ENCODE peak calls at places on chromosomes 2 and 18, in eight cellular contexts. H is progenitor cell of endocrine pancreas; J is head of caudate nucleus; G is GM23338; Z is KBM-7; O is GM03348; V is EL; C is activated T-helper 9 cell treated with anti-CD3 and anti-CD28 coated beads, Interleukin-2, amount 50 U/mL, for 16 hours. P is an unnamed sample.

GRCh38 chr2:239040152-239040761 is 192.4 kb downstream of the TWIST2 start:
- DNase-seq in H (no peak), J (peak; percentile 38), G (no peak), Z (no peak), O (no peak), V (no peak), C (no peak), P (no peak)

GRCh38 chr2:201233192-201234166 is 26.9 kb upstream of the CASP8 start:
- DNase-seq in H (no peak), J (no peak), G (peak; percentile 77), Z (peak; percentile 98), O (no peak), V (peak; percentile 27), C (peak; percentile 73), P (peak; percentile 96)

GRCh38 chr2:69693059-69693458 is 48.9 kb upstream of the ANXA4 start:
- DNase-seq in H (no peak), J (no peak), G (no peak), Z (no peak), O (no peak), V (no peak), C (no peak), P (no peak)

GRCh38 chr2:69034845-69035244 is 21.9 kb downstream of the ANTXR1 start:
- DNase-seq in H (no peak), J (no peak), G (no peak), Z (no peak), O (no peak), V (no peak), C (no peak), P (no peak)

GRCh38 chr2:138711812-138712211 is 68.4 kb downstream of the NXPH2 start:
- DNase-seq in H (no peak), J (no peak), G (no peak), Z (no peak), O (no peak), V (no peak), C (no peak), P (no peak)

GRCh38 chr18:27769152-27769551 is 407.8 kb downstream of the CDH2 start:
- DNase-seq in H (no peak), J (no peak), G (no peak), Z (no peak), O (no peak), V (no peak), C (no peak), P (no peak)

GRCh38 chr2:20526146-20526545 is 79.3 kb downstream of the RHOB start:
- DNase-seq in H (no peak), J (no peak), G (no peak), Z (no peak), O (no peak), V (no peak), C (no peak), P (no peak)

GRCh38 chr2:97931118-97931850 is 64.5 kb downstream of the TMEM131 start:
- DNase-seq in H (no peak), J (no peak), G (no peak), Z (peak; percentile 23), O (no peak), V (no peak), C (no peak), P (peak; percentile 71)

GRCh38 chr2:240624011-240624949 is 1.0 kb upstream of the GPR35 start:
- DNase-seq in H (no peak), J (no peak), G (no peak), Z (no peak), O (no peak), V (no peak), C (no peak), P (no peak)

GRCh38 chr2:173159794-173160463 is 84.3 kb downstream of the MAP3K20 start:
- DNase-seq in H (no peak), J (no peak), G (peak; percentile 35), Z (no peak), O (peak; percentile 91), V (peak; percentile 95), C (no peak), P (no peak)

GRCh38 chr2:45922577-45922988 is 271.1 kb downstream of the PRKCE start:
- DNase-seq in H (no peak), J (peak; percentile 58), G (no peak), Z (no peak), O (no peak), V (no peak), C (no peak), P (no peak)

GRCh38 chr2:23562143-23562542 is 177.2 kb downstream of the KLHL29 start:
- DNase-seq in H (no peak), J (no peak), G (no peak), Z (no peak), O (no peak), V (no peak), C (no peak), P (no peak)

GRCh38 chr2:10576456-10576855 is 113.3 kb downstream of the NOL10 start:
- DNase-seq in H (no peak), J (no peak), G (no peak), Z (no peak), O (no peak), V (no peak), C (no peak), P (no peak)

GRCh38 chr2:40210344-40210967 is 241.4 kb downstream of the SLC8A1 start:
- DNase-seq in H (no peak), J (no peak), G (no peak), Z (no peak), O (no peak), V (no peak), C (no peak), P (no peak)

GRCh38 chr18:68438983-68439382 is 275.9 kb downstream of the TMX3 start:
- DNase-seq in H (no peak), J (no peak), G (peak; percentile 35), Z (no peak), O (peak; percentile 74), V (peak; percentile 92), C (no peak), P (no peak)

GRCh38 chr2:187338679-187339121 is 109.4 kb downstream of the CALCRL start:
- DNase-seq in H (no peak), J (no peak), G (peak; percentile 6), Z (no peak), O (no peak), V (no peak), C (no peak), P (no peak)

GRCh38 chr2:162833345-162833744 is 5.2 kb downstream of the KCNH7 start:
- DNase-seq in H (no peak), J (no peak), G (no peak), Z (no peak), O (no peak), V (no peak), C (no peak), P (no peak)

GRCh38 chr2:85455552-85456090 is 37.1 kb downstream of the SH2D6 start:
- DNase-seq in H (no peak), J (no peak), G (peak; percentile 60), Z (no peak), O (no peak), V (no peak), C (no peak), P (no peak)

GRCh38 chr2:170822885-170823799 is 6.5 kb downstream of the GAD1 start:
- DNase-seq in H (no peak), J (no peak), G (peak; percentile 71), Z (no peak), O (peak; percentile 25), V (peak; percentile 31), C (no peak), P (no peak)

GRCh38 chr2:44715671-44716077 is 225.8 kb upstream of the SIX3 start:
- DNase-seq in H (no peak), J (no peak), G (peak; percentile 85), Z (peak; percentile 16), O (peak; percentile 70), V (peak; percentile 63), C (no peak), P (peak; percentile 3)

GRCh38 chr18:26771524-26771923 is 94.0 kb downstream of the AQP4 start:
- DNase-seq in H (no peak), J (no peak), G (peak; percentile 73), Z (no peak), O (peak; percentile 16), V (peak; percentile 5), C (no peak), P (no peak)

GRCh38 chr2:127771756-127772155 is 39.2 kb downstream of the WDR33 start:
- DNase-seq in H (no peak), J (no peak), G (no peak), Z (no peak), O (peak; percentile 76), V (peak; percentile 77), C (no peak), P (no peak)

GRCh38 chr2:146944601-146945000 is 900.2 kb upstream of the ACVR2A start:
- DNase-seq in H (no peak), J (no peak), G (no peak), Z (no peak), O (no peak), V (no peak), C (no peak), P (no peak)

GRCh38 chr2:56589820-56590219 is 406.0 kb downstream of the CCDC85A start:
- DNase-seq in H (no peak), J (no peak), G (peak; percentile 3), Z (no peak), O (no peak), V (no peak), C (no peak), P (no peak)

GRCh38 chr2:233156001-233156400 is 95.5 kb upstream of the ATG16L1 start:
- DNase-seq in H (no peak), J (no peak), G (no peak), Z (no peak), O (no peak), V (no peak), C (no peak), P (no peak)

GRCh38 chr2:109392140-109392539 is 221.6 kb downstream of the SEPTIN10 start:
- DNase-seq in H (no peak), J (no peak), G (no peak), Z (no peak), O (no peak), V (no peak), C (no peak), P (no peak)

GRCh38 chr2:8582850-8583399 is 98.9 kb upstream of the ID2 start:
- DNase-seq in H (no peak), J (no peak), G (no peak), Z (no peak), O (no peak), V (no peak), C (no peak), P (peak; percentile 62)

GRCh38 chr18:27954226-27954625 is 222.7 kb downstream of the CDH2 start:
- DNase-seq in H (no peak), J (no peak), G (no peak), Z (no peak), O (peak; percentile 36), V (peak; percentile 39), C (no peak), P (no peak)

GRCh38 chr18:45962461-45962860 is 4.7 kb downstream of the EPG5 start:
- DNase-seq in H (no peak), J (no peak), G (no peak), Z (peak; percentile 46), O (peak; percentile 47), V (peak; percentile 90), C (no peak), P (no peak)

GRCh38 chr2:38256610-38257009 is 120.5 kb downstream of the ATL2 start:
- DNase-seq in H (no peak), J (no peak), G (no peak), Z (no peak), O (no peak), V (no peak), C (no peak), P (no peak)

GRCh38 chr18:44909191-44909719 is 228.6 kb downstream of the SETBP1 start:
- DNase-seq in H (no peak), J (no peak), G (no peak), Z (peak; percentile 20), O (no peak), V (no peak), C (no peak), P (no peak)

GRCh38 chr18:62460851-62461300 is 61.9 kb upstream of the ZCCHC2 start:
- DNase-seq in H (no peak), J (no peak), G (no peak), Z (peak; percentile 25), O (no peak), V (peak; percentile 15), C (no peak), P (no peak)